ENCODE peak calls at places on chromosomes 7 and 10, in six cellular contexts. P is OCI-LY7; D is aorta; G is CD8-positive, alpha-beta memory T cell; C is heart left ventricle; F is prostate gland. Q is an unnamed sample.

GRCh38 chr10:132845780-132846595 is 60.0 kb upstream of the NKX6-2 start:
- DNase-seq in P (no peak), D (peak; percentile 63), G (no peak), C (peak; percentile 9), F (no peak), Q (no peak)

GRCh38 chr10:34689053-34689452 is 126.0 kb downstream of the PARD3 start:
- DNase-seq in P (no peak), D (no peak), G (no peak), C (no peak), F (no peak), Q (peak; percentile 35)

GRCh38 chr7:84370114-84370513 is 175.5 kb upstream of the SEMA3A start:
- DNase-seq in P (no peak), D (no peak), G (no peak), C (no peak), F (no peak), Q (no peak)

GRCh38 chr7:45968856-45969536 is 47.9 kb upstream of the IGFBP3 start:
- DNase-seq in P (no peak), D (no peak), G (no peak), C (no peak), F (no peak), Q (no peak)

GRCh38 chr7:20514364-20514763 is 101.1 kb upstream of the ABCB5 start:
- DNase-seq in P (no peak), D (peak; percentile 68), G (no peak), C (peak; percentile 23), F (peak; percentile 28), Q (peak; percentile 40)

GRCh38 chr10:74150151-74151056 is at the start of gene AP3M1:
- DNase-seq in P (peak; percentile 94), D (peak; percentile 91), G (peak; percentile 81), C (peak; percentile 85), F (peak; percentile 78), Q (peak; percentile 82)

GRCh38 chr10:24205846-24206245 is 3.1 kb upstream of the KIAA1217 start:
- DNase-seq in P (no peak), D (no peak), G (no peak), C (no peak), F (no peak), Q (no peak)

GRCh38 chr10:132444877-132445351 is 47.9 kb downstream of the PWWP2B start:
- DNase-seq in P (no peak), D (no peak), G (no peak), C (no peak), F (no peak), Q (no peak)

GRCh38 chr10:79056736-79057391 is 11.9 kb upstream of the ZMIZ1 start:
- DNase-seq in P (no peak), D (peak; percentile 56), G (no peak), C (no peak), F (no peak), Q (peak; percentile 12)

GRCh38 chr7:32001948-32002347 is 68.3 kb downstream of the PDE1C start:
- DNase-seq in P (no peak), D (no peak), G (no peak), C (no peak), F (no peak), Q (no peak)

GRCh38 chr7:127035203-127035849 is 217.4 kb downstream of the GRM8 start:
- DNase-seq in P (no peak), D (no peak), G (no peak), C (no peak), F (no peak), Q (no peak)

GRCh38 chr10:97713351-97713827 is at the start of gene MARVELD1:
- DNase-seq in P (no peak), D (peak; percentile 94), G (no peak), C (peak; percentile 84), F (peak; percentile 58), Q (peak; percentile 86)

GRCh38 chr10:409403-410040 is 274.3 kb downstream of the ZMYND11 start:
- DNase-seq in P (no peak), D (no peak), G (no peak), C (no peak), F (no peak), Q (no peak)

GRCh38 chr7:18874875-18875274 is 242.6 kb downstream of the TWIST1 start:
- DNase-seq in P (no peak), D (no peak), G (no peak), C (no peak), F (no peak), Q (no peak)

GRCh38 chr10:63554666-63555065 is 33.5 kb downstream of the REEP3 start:
- DNase-seq in P (peak; percentile 12), D (no peak), G (peak; percentile 11), C (no peak), F (no peak), Q (no peak)

GRCh38 chr7:137743021-137743420 is 103.8 kb downstream of the DGKI start:
- DNase-seq in P (no peak), D (no peak), G (no peak), C (no peak), F (no peak), Q (no peak)

GRCh38 chr7:139127648-139128047 is 18.1 kb upstream of the ZC3HAV1 start:
- DNase-seq in P (peak; percentile 35), D (no peak), G (no peak), C (no peak), F (no peak), Q (no peak)

GRCh38 chr10:15742831-15743230 is 23.1 kb upstream of the ITGA8 start:
- DNase-seq in P (no peak), D (no peak), G (no peak), C (no peak), F (no peak), Q (no peak)

GRCh38 chr7:154874409-154875113 is 128.4 kb downstream of the PAXIP1 start:
- DNase-seq in P (no peak), D (no peak), G (no peak), C (no peak), F (no peak), Q (no peak)

GRCh38 chr10:71431216-71431944 is 34.7 kb downstream of the CDH23 start:
- DNase-seq in P (no peak), D (no peak), G (no peak), C (peak; percentile 4), F (no peak), Q (no peak)
- H3K27ac ChIP-seq in P (no peak overlapping the region), D (no peak overlapping the region), G (no peak overlapping the region), C (no peak overlapping the region), F (no peak overlapping the region), Q (no peak overlapping the region)

GRCh38 chr7:30430777-30431176 is 47.8 kb downstream of the NOD1 start:
- DNase-seq in P (peak; percentile 51), D (no peak), G (no peak), C (peak; percentile 16), F (no peak), Q (no peak)

GRCh38 chr7:30430300-30430699 is 48.3 kb downstream of the NOD1 start:
- DNase-seq in P (no peak), D (no peak), G (no peak), C (peak; percentile 15), F (peak; percentile 45), Q (no peak)

GRCh38 chr7:30428586-30429530 is 49.7 kb downstream of the NOD1 start:
- DNase-seq in P (no peak), D (no peak), G (no peak), C (no peak), F (no peak), Q (no peak)

GRCh38 chr7:30424536-30424935 is 54.0 kb downstream of the NOD1 start:
- DNase-seq in P (no peak), D (no peak), G (no peak), C (no peak), F (no peak), Q (no peak)

GRCh38 chr7:30427296-30428080 is 51.1 kb downstream of the NOD1 start:
- DNase-seq in P (no peak), D (no peak), G (no peak), C (no peak), F (no peak), Q (no peak)
- H3K4me1 ChIP-seq in P (peaks cover 25% of the 10 kb centered on the region), D (peaks cover 4% of the 10 kb centered on the region), G (no peaks in the 10 kb centered on the region), C (peaks cover 21% of the 10 kb centered on the region), F (no peaks in the 10 kb centered on the region), Q (no peaks in the 10 kb centered on the region)

DNA sequence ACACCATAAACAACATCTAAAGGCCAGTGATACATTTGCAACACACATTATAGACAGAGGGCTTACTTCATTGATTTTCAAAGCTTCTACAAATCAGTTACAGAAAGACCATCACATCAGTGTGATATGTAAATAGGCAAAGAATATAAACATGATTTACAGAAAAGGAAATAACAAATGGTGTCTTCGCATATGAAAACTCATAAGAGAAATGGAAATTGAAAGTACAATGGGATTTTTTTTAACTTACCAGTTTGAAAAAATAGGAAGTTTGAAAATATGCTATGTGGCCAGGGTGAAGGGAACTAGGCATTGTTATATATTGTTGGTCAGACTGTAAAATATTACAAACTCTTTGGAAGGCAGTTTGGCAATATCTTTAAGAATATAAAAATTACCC is 27.3 kb downstream of the SEC23IP start:
- DNase-seq in P (no peak), D (no peak), G (no peak), C (no peak), F (no peak), Q (no peak)
- H3K36me3 ChIP-seq in P (peaks cover 89% of the 10 kb centered on the region), D (peaks cover 11% of the 10 kb centered on the region), G (peaks cover 35% of the 10 kb centered on the region), C (peaks cover 98% of the 10 kb centered on the region), F (no peaks in the 10 kb centered on the region), Q (peaks cover 78% of the 10 kb centered on the region)

DNA sequence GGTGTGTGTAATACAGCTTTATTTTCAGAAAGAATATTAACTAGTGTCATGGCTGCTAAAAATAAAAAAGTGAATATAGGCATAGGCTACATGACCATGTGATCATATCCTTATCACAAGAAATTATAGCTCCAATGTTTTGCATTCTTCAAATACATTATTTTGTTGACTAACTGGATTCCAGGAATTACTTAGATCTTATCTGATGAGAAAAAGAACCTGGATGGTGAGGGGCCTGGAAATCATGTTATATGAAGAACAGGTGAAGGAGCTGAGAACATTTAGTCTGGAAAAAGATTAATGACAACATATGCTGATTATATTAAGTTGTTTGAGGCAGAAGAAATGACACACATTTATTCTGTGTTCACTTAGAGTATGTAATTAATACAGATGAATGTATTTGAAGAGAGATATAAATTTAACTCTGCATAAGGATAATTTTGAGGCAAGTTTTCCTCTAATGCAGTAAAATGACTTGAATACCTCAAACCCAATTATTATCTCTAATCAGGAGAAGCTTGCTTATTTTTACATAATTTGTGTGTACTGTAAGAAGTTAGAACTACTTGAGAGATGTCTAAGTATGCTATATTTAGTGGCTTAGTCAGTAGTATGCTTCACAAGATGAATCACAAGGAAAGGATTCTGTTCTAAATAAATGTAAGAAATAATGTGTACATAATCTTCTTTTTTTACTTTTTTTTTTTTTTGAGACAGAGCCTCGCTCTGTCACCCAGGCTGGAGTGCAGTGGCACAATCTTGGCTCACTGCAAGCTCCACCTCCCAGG is 13.5 kb downstream of the PHTF2 start:
- DNase-seq in P (no peak), D (no peak), G (no peak), C (no peak), F (no peak), Q (no peak)
- H3K27ac ChIP-seq in P (no peak overlapping the region), D (no peak overlapping the region), G (no peak overlapping the region), C (no peak overlapping the region), F (no peak overlapping the region), Q (peak overlapping the region; percentile 26)

GRCh38 chr7:96311967-96312366 is 9.9 kb downstream of the SLC25A13 start:
- DNase-seq in P (no peak), D (no peak), G (no peak), C (peak; percentile 29), F (peak; percentile 26), Q (no peak)
- H3K4me1 ChIP-seq in P (no peaks in the 10 kb centered on the region), D (no peaks in the 10 kb centered on the region), G (no peaks in the 10 kb centered on the region), C (peaks cover 52% of the 10 kb centered on the region), F (peaks cover 3% of the 10 kb centered on the region), Q (peaks cover 19% of the 10 kb centered on the region)

Q was measured in tibial artery.